ENCODE peak calls at places on chromosomes 4 and X, in nine cellular contexts. One of them, this sample, is unnamed.

GRCh38 chr4:7942019-7942556 is 2.4 kb upstream of the AFAP1 start:
- DNase-seq in kidney: peak; percentile 36
- DNase-seq in glutamatergic neuron: no peak
- DNase-seq in dorsolateral prefrontal cortex: no peak
- DNase-seq in endodermal cell: peak; percentile 54
- DNase-seq in occipital lobe: no peak
- DNase-seq in foreskin keratinocyte: no peak
- DNase-seq in iris pigment epithelial cell: no peak
- DNase-seq in memory B cell: no peak
- DNase-seq in this sample: no peak

GRCh38 chr4:173635395-173635794 is 105.4 kb upstream of the HAND2 start:
- DNase-seq in kidney: no peak
- DNase-seq in glutamatergic neuron: no peak
- DNase-seq in dorsolateral prefrontal cortex: no peak
- DNase-seq in endodermal cell: no peak
- DNase-seq in occipital lobe: no peak
- DNase-seq in foreskin keratinocyte: no peak
- DNase-seq in iris pigment epithelial cell: no peak
- DNase-seq in memory B cell: no peak
- DNase-seq in this sample: no peak

GRCh38 chr4:43277003-43277402 is 384.5 kb downstream of the GRXCR1 start:
- DNase-seq in kidney: no peak
- DNase-seq in glutamatergic neuron: no peak
- DNase-seq in dorsolateral prefrontal cortex: no peak
- DNase-seq in endodermal cell: no peak
- DNase-seq in occipital lobe: no peak
- DNase-seq in foreskin keratinocyte: peak; percentile 11
- DNase-seq in iris pigment epithelial cell: peak; percentile 49
- DNase-seq in memory B cell: no peak
- DNase-seq in this sample: peak; percentile 0

GRCh38 chr4:87865960-87866598 is 33.3 kb downstream of the MEPE start:
- DNase-seq in kidney: no peak
- DNase-seq in glutamatergic neuron: no peak
- DNase-seq in dorsolateral prefrontal cortex: no peak
- DNase-seq in endodermal cell: peak; percentile 83
- DNase-seq in occipital lobe: no peak
- DNase-seq in foreskin keratinocyte: no peak
- DNase-seq in iris pigment epithelial cell: peak; percentile 72
- DNase-seq in memory B cell: no peak
- DNase-seq in this sample: no peak

GRCh38 chr4:141246683-141247429 is 26.2 kb downstream of the ZNF330 start:
- DNase-seq in kidney: no peak
- DNase-seq in glutamatergic neuron: no peak
- DNase-seq in dorsolateral prefrontal cortex: no peak
- DNase-seq in endodermal cell: no peak
- DNase-seq in occipital lobe: no peak
- DNase-seq in foreskin keratinocyte: no peak
- DNase-seq in iris pigment epithelial cell: peak; percentile 38
- DNase-seq in memory B cell: no peak
- DNase-seq in this sample: no peak

GRCh38 chr4:103067841-103068547 is 8.6 kb downstream of the SLC9B2 start:
- DNase-seq in kidney: no peak
- DNase-seq in glutamatergic neuron: no peak
- DNase-seq in dorsolateral prefrontal cortex: no peak
- DNase-seq in endodermal cell: no peak
- DNase-seq in occipital lobe: no peak
- DNase-seq in foreskin keratinocyte: peak; percentile 37
- DNase-seq in iris pigment epithelial cell: no peak
- DNase-seq in memory B cell: no peak
- DNase-seq in this sample: no peak

GRCh38 chr4:153523941-153524386 is 57.8 kb downstream of the TMEM131L start:
- DNase-seq in kidney: no peak
- DNase-seq in glutamatergic neuron: no peak
- DNase-seq in dorsolateral prefrontal cortex: no peak
- DNase-seq in endodermal cell: peak; percentile 65
- DNase-seq in occipital lobe: no peak
- DNase-seq in foreskin keratinocyte: no peak
- DNase-seq in iris pigment epithelial cell: peak; percentile 42
- DNase-seq in memory B cell: no peak
- DNase-seq in this sample: no peak

GRCh38 chrX:30301977-30302376 is 7.2 kb downstream of the NR0B1 start:
- DNase-seq in kidney: no peak
- DNase-seq in glutamatergic neuron: no peak
- DNase-seq in dorsolateral prefrontal cortex: no peak
- DNase-seq in endodermal cell: peak; percentile 35
- DNase-seq in occipital lobe: no peak
- DNase-seq in foreskin keratinocyte: no peak
- DNase-seq in iris pigment epithelial cell: peak; percentile 53
- DNase-seq in memory B cell: no peak
- DNase-seq in this sample: no peak

GRCh38 chrX:103685396-103685795 is 1.1 kb downstream of the MORF4L2 start:
- DNase-seq in kidney: no peak
- DNase-seq in glutamatergic neuron: no peak
- DNase-seq in dorsolateral prefrontal cortex: no peak
- DNase-seq in endodermal cell: no peak
- DNase-seq in occipital lobe: no peak
- DNase-seq in foreskin keratinocyte: no peak
- DNase-seq in iris pigment epithelial cell: peak; percentile 15
- DNase-seq in memory B cell: no peak
- DNase-seq in this sample: no peak

GRCh38 chr4:102500371-102501175 is 586 bp upstream of the NFKB1 start:
- DNase-seq in kidney: peak; percentile 88
- DNase-seq in glutamatergic neuron: peak; percentile 49
- DNase-seq in dorsolateral prefrontal cortex: no peak
- DNase-seq in endodermal cell: peak; percentile 79
- DNase-seq in occipital lobe: peak; percentile 31
- DNase-seq in foreskin keratinocyte: no peak
- DNase-seq in iris pigment epithelial cell: peak; percentile 34
- DNase-seq in memory B cell: peak; percentile 34
- DNase-seq in this sample: no peak